ENCODE peak calls at places on chromosome 19, in five cellular contexts. Z is GM10248, D is A172, U is activated T-helper 1 cell treated with Interleukin-2 at 50 U/mL for 16 hours, H is iris pigment epithelial cell. A is an unnamed sample.

GRCh38 chr19:5251096-5252065 is 89.2 kb downstream of the PTPRS start:
- DNase-seq in Z (no peak), D (no peak), U (no peak), H (no peak), A (no peak)

GRCh38 chr19:33296473-33297060 is 5.8 kb downstream of the CEBPA start:
- DNase-seq in Z (no peak), D (no peak), U (no peak), H (no peak), A (no peak)

GRCh38 chr19:50546527-50547221 is 21.6 kb downstream of the LRRC4B start:
- DNase-seq in Z (no peak), D (no peak), U (no peak), H (no peak), A (no peak)

GRCh38 chr19:1512671-1513491 is at the start of gene ADAMTSL5:
- DNase-seq in Z (peak; percentile 87), D (peak; percentile 48), U (peak; percentile 59), H (peak; percentile 36), A (peak; percentile 53)

GRCh38 chr19:29793116-29793727 is 18.6 kb upstream of the CCNE1 start:
- DNase-seq in Z (no peak), D (no peak), U (no peak), H (no peak), A (no peak)

GRCh38 chr19:16338470-16339360 is 14.1 kb downstream of the KLF2 start:
- DNase-seq in Z (peak; percentile 68), D (peak; percentile 99), U (peak; percentile 30), H (peak; percentile 90), A (peak; percentile 25)

GRCh38 chr19:2259331-2259730 is 3.1 kb upstream of the JSRP1 start:
- DNase-seq in Z (no peak), D (no peak), U (no peak), H (no peak), A (no peak)

GRCh38 chr19:31105761-31106160 is 243.5 kb downstream of the TSHZ3 start:
- DNase-seq in Z (no peak), D (no peak), U (no peak), H (no peak), A (no peak)

GRCh38 chr19:46972301-46972700 is 47.3 kb upstream of the NPAS1 start:
- DNase-seq in Z (no peak), D (no peak), U (no peak), H (no peak), A (no peak)

GRCh38 chr19:55206664-55207500 is 2.4 kb downstream of the PTPRH start:
- DNase-seq in Z (peak; percentile 62), D (peak; percentile 96), U (no peak), H (peak; percentile 92), A (no peak)

GRCh38 chr19:13979224-13979623 is 26.9 kb downstream of the RFX1 start:
- DNase-seq in Z (no peak), D (no peak), U (no peak), H (no peak), A (no peak)

GRCh38 chr19:6602729-6603114 is 11.8 kb upstream of the CD70 start:
- DNase-seq in Z (no peak), D (no peak), U (no peak), H (no peak), A (no peak)

GRCh38 chr19:13132471-13133166 is 14.6 kb downstream of the NACC1 start:
- DNase-seq in Z (no peak), D (no peak), U (no peak), H (peak; percentile 86), A (no peak)

GRCh38 chr19:4365341-4365740 is 22.0 kb downstream of the MPND start:
- DNase-seq in Z (no peak), D (no peak), U (no peak), H (no peak), A (no peak)

GRCh38 chr19:3450796-3451411 is 29.4 kb downstream of the SMIM24 start:
- DNase-seq in Z (no peak), D (peak; percentile 100), U (no peak), H (peak; percentile 100), A (no peak)

GRCh38 chr19:10836478-10837325 is 690 bp upstream of the TMED1 start:
- DNase-seq in Z (peak; percentile 89), D (no peak), U (no peak), H (peak; percentile 76), A (no peak)

GRCh38 chr19:14530005-14530348 is 583 bp downstream of the TECR start:
- DNase-seq in Z (no peak), D (no peak), U (no peak), H (no peak), A (no peak)

GRCh38 chr19:34299576-34299975 is 45.2 kb downstream of the GARRE1 start:
- DNase-seq in Z (no peak), D (no peak), U (no peak), H (no peak), A (no peak)

GRCh38 chr19:45171211-45171623 is 6.8 kb downstream of the TRAPPC6A start:
- DNase-seq in Z (no peak), D (no peak), U (no peak), H (no peak), A (no peak)

GRCh38 chr19:9565900-9566705 is 18.2 kb downstream of the ZNF121 start:
- DNase-seq in Z (no peak), D (peak; percentile 8), U (no peak), H (peak; percentile 20), A (no peak)

GRCh38 chr19:1133471-1133929 is 29.7 kb downstream of the GPX4 start:
- DNase-seq in Z (peak; percentile 94), D (no peak), U (peak; percentile 73), H (no peak), A (peak; percentile 95)

GRCh38 chr19:10544753-10545251 is 1.1 kb downstream of the ATG4D start:
- DNase-seq in Z (no peak), D (no peak), U (no peak), H (no peak), A (no peak)

GRCh38 chr19:3722443-3723109 is 14.4 kb downstream of the TJP3 start:
- DNase-seq in Z (no peak), D (no peak), U (no peak), H (no peak), A (no peak)

GRCh38 chr19:12794196-12794921 is 3.1 kb downstream of the JUNB start:
- DNase-seq in Z (no peak), D (peak; percentile 35), U (no peak), H (peak; percentile 46), A (no peak)

GRCh38 chr19:19627716-19628498 is at the start of gene LPAR2:
- DNase-seq in Z (peak; percentile 96), D (no peak), U (peak; percentile 81), H (no peak), A (peak; percentile 98)

GRCh38 chr19:292281-292884 is 1.2 kb upstream of the PLPP2 start:
- DNase-seq in Z (no peak), D (no peak), U (no peak), H (no peak), A (no peak)

GRCh38 chr19:42480335-42481095 is 37.8 kb upstream of the CXCL17 start:
- DNase-seq in Z (no peak), D (peak; percentile 69), U (peak; percentile 1), H (peak; percentile 87), A (no peak)

GRCh38 chr19:40831502-40832430 is 18.5 kb downstream of the CYP2A6 start:
- DNase-seq in Z (no peak), D (peak; percentile 92), U (no peak), H (peak; percentile 95), A (no peak)

GRCh38 chr19:17121736-17122293 is 46.2 kb downstream of the MYO9B start:
- DNase-seq in Z (peak; percentile 46), D (no peak), U (no peak), H (peak; percentile 42), A (no peak)

GRCh38 chr19:355134-355533 is 10.5 kb upstream of the MIER2 start:
- DNase-seq in Z (no peak), D (peak; percentile 93), U (no peak), H (no peak), A (no peak)

GRCh38 chr19:27746691-27747380 is 1466.1 kb downstream of the UQCRFS1 start:
- DNase-seq in Z (no peak), D (no peak), U (no peak), H (peak; percentile 40), A (peak; percentile 4)

GRCh38 chr19:1102407-1103106 is 1.2 kb upstream of the GPX4 start:
- DNase-seq in Z (peak; percentile 49), D (peak; percentile 98), U (no peak), H (peak; percentile 99), A (no peak)

GRCh38 chr19:13267889-13268288 is 117.7 kb downstream of the IER2 start:
- DNase-seq in Z (no peak), D (no peak), U (no peak), H (no peak), A (no peak)

GRCh38 chr19:463483-464130 is 2.8 kb upstream of the SHC2 start:
- DNase-seq in Z (no peak), D (no peak), U (no peak), H (no peak), A (no peak)

GRCh38 chr19:16849168-16849567 is 20.0 kb downstream of the SIN3B start:
- DNase-seq in Z (no peak), D (peak; percentile 38), U (no peak), H (peak; percentile 65), A (no peak)

GRCh38 chr19:19053508-19054314 is 10.1 kb upstream of the SLC25A42 start:
- DNase-seq in Z (peak; percentile 71), D (peak; percentile 23), U (peak; percentile 53), H (peak; percentile 34), A (peak; percentile 67)

GRCh38 chr19:33916792-33917191 is 120.1 kb downstream of the KCTD15 start:
- DNase-seq in Z (no peak), D (no peak), U (no peak), H (no peak), A (no peak)

GRCh38 chr19:47582320-47582909 is 9.5 kb upstream of the ZNF541 start:
- DNase-seq in Z (no peak), D (peak; percentile 44), U (no peak), H (peak; percentile 89), A (no peak)

A was measured in germinal center.